ENCODE peak calls at places on chromosomes 13 and 19, in four cellular contexts. One of them, this sample, is unnamed.

GRCh38 chr13:105936816-105937215 is 598.6 kb downstream of the EFNB2 start:
- DNase-seq in colonic mucosa: no peak
- DNase-seq in ascending aorta: no peak
- DNase-seq in mammary epithelial cell: no peak
- DNase-seq in this sample: no peak

GRCh38 chr13:83691966-83692365 is 190.3 kb downstream of the SLITRK1 start:
- DNase-seq in colonic mucosa: no peak
- DNase-seq in mammary epithelial cell: no peak
- DNase-seq in ascending aorta: no peak
- DNase-seq in this sample: no peak

GRCh38 chr19:33954686-33955085 is 158.0 kb downstream of the KCTD15 start:
- DNase-seq in ascending aorta: no peak
- DNase-seq in mammary epithelial cell: no peak
- DNase-seq in colonic mucosa: no peak
- DNase-seq in this sample: no peak

GRCh38 chr13:51737609-51738008 is 66.4 kb downstream of the DHRS12 start:
- DNase-seq in mammary epithelial cell: no peak
- DNase-seq in colonic mucosa: no peak
- DNase-seq in ascending aorta: no peak
- DNase-seq in this sample: no peak

GRCh38 chr19:18089726-18090125 is 3.0 kb upstream of the IL12RB1 start:
- DNase-seq in mammary epithelial cell: no peak
- DNase-seq in colonic mucosa: no peak
- DNase-seq in ascending aorta: no peak
- DNase-seq in this sample: no peak

GRCh38 chr13:30870049-30870884 is 35.8 kb upstream of the MEDAG start:
- DNase-seq in ascending aorta: peak; percentile 85
- DNase-seq in colonic mucosa: peak; percentile 67
- DNase-seq in mammary epithelial cell: peak; percentile 86
- DNase-seq in this sample: peak; percentile 64

GRCh38 chr19:10505583-10506229 is 2.5 kb upstream of the KEAP1 start:
- DNase-seq in mammary epithelial cell: peak; percentile 52
- DNase-seq in colonic mucosa: peak; percentile 87
- DNase-seq in ascending aorta: no peak
- DNase-seq in this sample: peak; percentile 71

GRCh38 chr13:22765566-22765965 is 415.2 kb upstream of the SGCG start:
- DNase-seq in mammary epithelial cell: no peak
- DNase-seq in colonic mucosa: no peak
- DNase-seq in ascending aorta: no peak
- DNase-seq in this sample: no peak

GRCh38 chr13:29522044-29522685 is 73.3 kb downstream of the SLC7A1 start:
- DNase-seq in mammary epithelial cell: no peak
- DNase-seq in colonic mucosa: no peak
- DNase-seq in ascending aorta: no peak
- DNase-seq in this sample: no peak

GRCh38 chr13:75473472-75473871 is 8.5 kb downstream of the TBC1D4 start:
- DNase-seq in colonic mucosa: no peak
- DNase-seq in mammary epithelial cell: no peak
- DNase-seq in ascending aorta: no peak
- DNase-seq in this sample: no peak

GRCh38 chr19:42169486-42169885 is 37.2 kb upstream of the POU2F2 start:
- DNase-seq in mammary epithelial cell: no peak
- DNase-seq in colonic mucosa: no peak
- DNase-seq in ascending aorta: no peak
- DNase-seq in this sample: no peak

GRCh38 chr19:41521860-41522555 is 54.0 kb upstream of the CEACAM21 start:
- DNase-seq in mammary epithelial cell: no peak
- DNase-seq in colonic mucosa: no peak
- DNase-seq in ascending aorta: no peak
- DNase-seq in this sample: no peak

GRCh38 chr19:10808937-10809655 is 26.9 kb downstream of the TMED1 start:
- DNase-seq in colonic mucosa: no peak
- DNase-seq in ascending aorta: no peak
- DNase-seq in mammary epithelial cell: peak; percentile 72
- DNase-seq in this sample: no peak

GRCh38 chr13:103140001-103140671 is 73.9 kb upstream of the SLC10A2 start:
- DNase-seq in ascending aorta: no peak
- DNase-seq in colonic mucosa: no peak
- DNase-seq in mammary epithelial cell: peak; percentile 33
- DNase-seq in this sample: no peak

GRCh38 chr13:52158629-52159158 is 703 bp downstream of the NEK3 start:
- DNase-seq in colonic mucosa: peak; percentile 68
- DNase-seq in mammary epithelial cell: peak; percentile 16
- DNase-seq in ascending aorta: no peak
- DNase-seq in this sample: peak; percentile 51

GRCh38 chr19:40807147-40808020 is 8.4 kb downstream of the EGLN2 start:
- DNase-seq in ascending aorta: no peak
- DNase-seq in colonic mucosa: peak; percentile 41
- DNase-seq in mammary epithelial cell: no peak
- DNase-seq in this sample: no peak

GRCh38 chr19:41154060-41154459 is 39.0 kb upstream of the CYP2S1 start:
- DNase-seq in ascending aorta: no peak
- DNase-seq in colonic mucosa: no peak
- DNase-seq in mammary epithelial cell: no peak
- DNase-seq in this sample: no peak

GRCh38 chr13:74556002-74556551 is 421.9 kb upstream of the KLF12 start:
- DNase-seq in ascending aorta: no peak
- DNase-seq in mammary epithelial cell: no peak
- DNase-seq in colonic mucosa: no peak
- DNase-seq in this sample: no peak

GRCh38 chr13:58239774-58240268 is 608.3 kb downstream of the PCDH17 start:
- DNase-seq in mammary epithelial cell: no peak
- DNase-seq in colonic mucosa: no peak
- DNase-seq in ascending aorta: no peak
- DNase-seq in this sample: peak; percentile 20

DNA sequence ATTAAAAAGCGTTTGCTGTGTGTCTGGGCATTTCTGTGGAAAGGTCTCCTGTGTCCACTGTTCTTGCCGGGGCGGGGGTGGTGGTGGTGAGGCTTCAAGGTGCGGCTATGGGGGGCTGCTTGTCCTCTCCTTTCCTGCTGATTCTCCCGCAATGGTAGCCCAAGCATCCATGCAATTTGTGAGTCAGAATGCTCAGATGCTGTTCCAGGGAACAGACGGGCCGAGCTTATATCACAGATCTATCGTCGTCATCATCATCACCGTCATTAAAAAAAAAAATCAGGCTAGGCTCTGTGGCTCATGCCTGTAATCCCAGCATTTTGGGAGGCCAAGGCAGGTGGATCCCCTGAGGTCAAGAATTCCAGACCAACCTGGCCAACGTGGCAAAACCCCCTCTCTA is 162.6 kb downstream of the PTPRS start:
- DNase-seq in mammary epithelial cell: no peak
- DNase-seq in ascending aorta: no peak
- DNase-seq in colonic mucosa: no peak
- DNase-seq in this sample: no peak
- H3K9me3 ChIP-seq in mammary epithelial cell: no peaks in the 10 kb centered on the region
- H3K9me3 ChIP-seq in ascending aorta: no peaks in the 10 kb centered on the region
- H3K9me3 ChIP-seq in colonic mucosa: no peaks in the 10 kb centered on the region
- H3K9me3 ChIP-seq in this sample: no peaks in the 10 kb centered on the region

GRCh38 chr19:36646746-36647145 is 19.9 kb downstream of the ZNF461 start:
- DNase-seq in ascending aorta: no peak
- DNase-seq in colonic mucosa: no peak
- DNase-seq in mammary epithelial cell: no peak
- DNase-seq in this sample: no peak
- H3K9me3 ChIP-seq in ascending aorta: peaks cover 100% of the 10 kb centered on the region
- H3K9me3 ChIP-seq in colonic mucosa: peaks cover 13% of the 10 kb centered on the region
- H3K9me3 ChIP-seq in mammary epithelial cell: peaks cover 31% of the 10 kb centered on the region
- H3K9me3 ChIP-seq in this sample: peaks cover 100% of the 10 kb centered on the region

GRCh38 chr19:16019691-16020448 is 56.4 kb upstream of the TPM4 start:
- DNase-seq in colonic mucosa: no peak
- DNase-seq in mammary epithelial cell: no peak
- DNase-seq in ascending aorta: no peak
- DNase-seq in this sample: no peak
- H3K9me3 ChIP-seq in colonic mucosa: no peaks in the 10 kb centered on the region
- H3K9me3 ChIP-seq in mammary epithelial cell: no peaks in the 10 kb centered on the region
- H3K9me3 ChIP-seq in ascending aorta: no peaks in the 10 kb centered on the region
- H3K9me3 ChIP-seq in this sample: no peaks in the 10 kb centered on the region

DNA sequence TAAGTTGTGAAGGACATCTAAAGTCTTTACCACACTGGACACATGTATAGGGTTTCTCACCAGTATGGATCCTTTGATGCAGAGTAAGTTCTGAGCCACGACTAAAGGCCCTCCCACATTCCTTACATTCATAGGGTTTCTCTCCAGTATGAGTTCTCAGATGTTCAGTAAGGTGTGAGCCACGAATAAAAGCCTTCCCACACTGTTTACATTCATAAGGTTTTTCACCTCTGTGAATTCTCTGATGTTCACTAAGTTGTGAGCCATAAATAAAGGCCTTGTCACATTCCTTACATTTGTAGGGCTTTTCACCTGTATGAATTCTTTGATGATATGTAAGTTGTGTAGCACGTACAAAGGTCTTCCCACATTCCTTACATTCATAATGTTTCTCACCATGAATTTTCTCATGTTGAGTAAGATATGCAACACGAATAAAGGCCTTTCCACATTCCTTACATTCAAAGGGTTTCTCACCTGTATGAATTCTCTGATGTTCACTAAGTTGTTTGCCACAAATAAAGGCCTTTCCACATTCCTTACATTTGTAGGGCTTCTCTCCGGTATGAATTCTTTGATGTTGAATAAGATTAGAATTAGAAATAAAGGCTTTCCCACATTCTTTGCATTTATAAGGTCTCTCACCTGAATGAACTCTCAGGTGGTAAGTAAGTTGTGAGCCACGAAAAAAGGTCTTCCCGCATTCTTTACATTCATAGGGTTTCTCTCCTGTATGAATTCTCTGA is 29.8 kb downstream of the ZNF571 start:
- DNase-seq in colonic mucosa: no peak
- DNase-seq in mammary epithelial cell: no peak
- DNase-seq in ascending aorta: no peak
- DNase-seq in this sample: no peak
- H3K9me3 ChIP-seq in colonic mucosa: peaks cover 14% of the 10 kb centered on the region
- H3K9me3 ChIP-seq in mammary epithelial cell: peaks cover 50% of the 10 kb centered on the region
- H3K9me3 ChIP-seq in ascending aorta: no peaks in the 10 kb centered on the region
- H3K9me3 ChIP-seq in this sample: no peaks in the 10 kb centered on the region

GRCh38 chr13:20247963-20248362 is 15.8 kb upstream of the GJB6 start:
- DNase-seq in colonic mucosa: no peak
- DNase-seq in ascending aorta: no peak
- DNase-seq in mammary epithelial cell: no peak
- DNase-seq in this sample: no peak
- H3K9me3 ChIP-seq in colonic mucosa: no peaks in the 10 kb centered on the region
- H3K9me3 ChIP-seq in ascending aorta: no peaks in the 10 kb centered on the region
- H3K9me3 ChIP-seq in mammary epithelial cell: no peaks in the 10 kb centered on the region
- H3K9me3 ChIP-seq in this sample: no peaks in the 10 kb centered on the region

DNA sequence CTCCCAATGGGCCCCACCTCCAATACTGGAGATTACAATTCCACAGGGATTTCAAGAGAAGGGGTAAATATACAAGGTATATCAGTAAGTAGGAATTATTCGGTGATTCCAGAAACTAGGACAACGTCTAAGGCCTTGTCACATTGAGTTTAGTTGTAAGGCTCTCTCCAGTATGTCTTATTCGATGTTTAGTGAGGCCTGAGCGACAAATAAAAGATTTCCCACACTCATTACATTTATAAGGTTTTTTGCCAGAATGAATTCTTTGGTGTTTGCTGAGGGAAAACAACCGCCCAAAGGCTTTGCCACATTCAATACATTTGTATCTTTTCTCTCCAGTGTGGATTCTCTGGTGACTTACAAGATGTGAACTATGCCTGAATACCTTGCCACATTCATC is 19.1 kb upstream of the ZNF841 start:
- DNase-seq in ascending aorta: no peak
- DNase-seq in mammary epithelial cell: no peak
- DNase-seq in colonic mucosa: no peak
- DNase-seq in this sample: no peak
- H3K9me3 ChIP-seq in ascending aorta: peaks cover 100% of the 10 kb centered on the region
- H3K9me3 ChIP-seq in mammary epithelial cell: peaks cover 94% of the 10 kb centered on the region
- H3K9me3 ChIP-seq in colonic mucosa: peaks cover 49% of the 10 kb centered on the region
- H3K9me3 ChIP-seq in this sample: peaks cover 100% of the 10 kb centered on the region

DNA sequence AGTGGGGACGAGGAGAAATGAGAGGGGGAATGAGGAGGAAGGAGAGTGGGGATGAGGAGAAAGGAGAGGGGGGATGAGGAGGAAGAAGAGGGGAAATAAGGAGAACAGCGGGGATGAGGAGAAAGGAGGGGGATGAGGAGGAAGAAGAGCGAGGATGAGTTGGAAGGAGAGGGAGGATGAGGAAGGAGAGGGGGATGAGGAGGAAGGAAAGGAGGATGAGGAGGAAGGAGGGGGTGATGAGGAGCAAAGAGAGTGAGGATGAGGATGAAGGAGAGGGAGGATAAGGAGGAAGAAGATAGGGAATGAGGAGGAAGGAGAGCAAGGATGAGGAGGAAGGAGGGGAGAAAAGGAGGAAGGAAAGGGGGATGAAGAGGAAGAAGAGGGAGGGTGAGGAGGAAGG is 14.0 kb upstream of the VSTM2B start:
- DNase-seq in mammary epithelial cell: no peak
- DNase-seq in ascending aorta: no peak
- DNase-seq in colonic mucosa: no peak
- DNase-seq in this sample: no peak
- H3K9me3 ChIP-seq in mammary epithelial cell: peaks cover 19% of the 10 kb centered on the region
- H3K9me3 ChIP-seq in ascending aorta: no peaks in the 10 kb centered on the region
- H3K9me3 ChIP-seq in colonic mucosa: no peaks in the 10 kb centered on the region
- H3K9me3 ChIP-seq in this sample: no peaks in the 10 kb centered on the region

GRCh38 chr19:58248886-58249285 is 20.2 kb downstream of the ZNF544 start:
- DNase-seq in ascending aorta: no peak
- DNase-seq in colonic mucosa: no peak
- DNase-seq in mammary epithelial cell: no peak
- DNase-seq in this sample: no peak

DNA sequence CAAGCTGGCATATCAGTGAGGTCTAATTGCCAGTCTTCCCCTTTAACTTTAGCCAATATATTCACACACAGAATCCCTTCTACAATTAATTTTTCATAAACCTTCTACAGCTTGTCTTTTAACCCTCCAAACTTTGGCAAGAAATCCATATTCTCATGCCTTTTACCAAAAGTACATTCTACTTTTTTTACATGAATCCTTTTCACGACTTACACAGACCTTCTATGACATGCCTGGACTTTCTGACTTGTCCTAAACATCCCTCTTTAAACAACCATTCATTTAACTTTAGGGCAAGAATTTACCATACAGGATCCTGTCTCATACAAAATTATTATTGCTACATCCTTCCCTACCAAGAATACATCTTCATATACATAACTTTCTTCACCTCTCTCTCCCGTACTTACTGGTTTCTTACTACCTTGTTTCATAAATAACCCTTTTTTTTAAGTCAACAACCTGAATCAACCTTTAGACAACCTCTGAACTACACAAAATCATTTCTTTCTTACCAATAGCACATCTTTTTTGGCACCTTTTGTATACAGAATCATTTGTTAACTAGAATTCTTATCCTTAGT is 23.5 kb downstream of the ZNF544 start:
- DNase-seq in mammary epithelial cell: peak; percentile 23
- DNase-seq in ascending aorta: no peak
- DNase-seq in colonic mucosa: no peak
- DNase-seq in this sample: no peak
- H3K9me3 ChIP-seq in mammary epithelial cell: peaks cover 77% of the 10 kb centered on the region
- H3K9me3 ChIP-seq in ascending aorta: peaks cover 100% of the 10 kb centered on the region
- H3K9me3 ChIP-seq in colonic mucosa: peaks cover 25% of the 10 kb centered on the region
- H3K9me3 ChIP-seq in this sample: peaks cover 100% of the 10 kb centered on the region

GRCh38 chr13:21020176-21020575 is 41.2 kb downstream of the LATS2 start:
- DNase-seq in mammary epithelial cell: no peak
- DNase-seq in ascending aorta: no peak
- DNase-seq in colonic mucosa: no peak
- DNase-seq in this sample: no peak
- H3K9me3 ChIP-seq in mammary epithelial cell: no peaks in the 10 kb centered on the region
- H3K9me3 ChIP-seq in ascending aorta: no peaks in the 10 kb centered on the region
- H3K9me3 ChIP-seq in colonic mucosa: no peaks in the 10 kb centered on the region
- H3K9me3 ChIP-seq in this sample: no peaks in the 10 kb centered on the region